ENCODE peak calls at places on chromosome 4, in eight cellular contexts. D, P, H, X, Q, W, U and C are unnamed samples.

GRCh38 chr4:2937146-2937857 is 25.9 kb downstream of the NOP14 start:
- DNase-seq in P (peak), Q (no peak), X (no peak), W (peak), U (peak), H (peak), D (peak), C (peak)

GRCh38 chr4:150242820-150243458 is 164.7 kb downstream of the DCLK2 start:
- DNase-seq in W (no peak), X (peak), H (no peak), Q (no peak), U (no peak), P (no peak), D (no peak), C (no peak)

GRCh38 chr4:3714642-3715001 is 51.6 kb upstream of the ADRA2C start:
- DNase-seq in H (peak), W (no peak), U (no peak), D (no peak), P (no peak), Q (no peak), X (no peak), C (no peak)

GRCh38 chr4:72429397-72429889 is 139.6 kb downstream of the ADAMTS3 start:
- DNase-seq in D (no peak), Q (no peak), W (no peak), X (no peak), P (no peak), H (no peak), U (no peak), C (no peak)

GRCh38 chr4:3077796-3078195 is 3.3 kb downstream of the HTT start:
- DNase-seq in P (peak), Q (no peak), H (no peak), W (no peak), D (no peak), U (no peak), X (no peak), C (no peak)

GRCh38 chr4:154332681-154333421 is 158.7 kb downstream of the DCHS2 start:
- DNase-seq in H (no peak), Q (no peak), X (peak), W (peak), P (peak), U (no peak), D (no peak), C (peak)

GRCh38 chr4:15868065-15868464 is 70.5 kb downstream of the FGFBP1 start:
- DNase-seq in Q (no peak), W (no peak), U (no peak), D (no peak), H (no peak), P (no peak), X (peak), C (no peak)

GRCh38 chr4:1562771-1563170 is 121.3 kb downstream of the FAM53A start:
- DNase-seq in P (no peak), U (no peak), Q (no peak), D (no peak), H (no peak), W (no peak), X (no peak), C (no peak)

GRCh38 chr4:6671648-6672047 is 22.0 kb upstream of the S100P start:
- DNase-seq in D (no peak), H (no peak), Q (no peak), X (no peak), W (no peak), P (no peak), U (no peak), C (no peak)

GRCh38 chr4:168981460-168981859 is 28.6 kb downstream of the CBR4 start:
- DNase-seq in P (no peak), H (no peak), D (no peak), U (no peak), W (no peak), X (no peak), Q (no peak), C (no peak)

GRCh38 chr4:38983756-38984647 is 48.2 kb downstream of the TMEM156 start:
- DNase-seq in W (no peak), P (no peak), U (no peak), X (peak), H (no peak), D (no peak), Q (no peak), C (no peak)

GRCh38 chr4:141501931-141502330 is 134.5 kb upstream of the IL15 start:
- DNase-seq in Q (no peak), X (no peak), W (no peak), P (no peak), H (no peak), U (no peak), D (no peak), C (no peak)

GRCh38 chr4:8319061-8319460 is 49.5 kb downstream of the HTRA3 start:
- DNase-seq in P (no peak), Q (no peak), H (no peak), D (peak), U (no peak), W (no peak), X (no peak), C (no peak)

GRCh38 chr4:152539556-152540292 is 3.8 kb upstream of the FBXW7 start:
- DNase-seq in X (no peak), D (no peak), U (no peak), P (no peak), W (no peak), H (no peak), Q (no peak), C (no peak)

GRCh38 chr4:123443401-123444297 is 47.1 kb downstream of the SPRY1 start:
- DNase-seq in P (peak), U (no peak), X (peak), W (no peak), Q (no peak), D (no peak), H (no peak), C (no peak)

GRCh38 chr4:20126906-20127305 is 124.8 kb upstream of the SLIT2 start:
- DNase-seq in Q (no peak), W (no peak), X (no peak), U (no peak), P (no peak), H (no peak), D (no peak), C (no peak)

GRCh38 chr4:747546-748170 is 42.0 kb downstream of the PCGF3 start:
- DNase-seq in X (no peak), Q (no peak), P (no peak), H (no peak), U (no peak), W (peak), D (no peak), C (no peak)

GRCh38 chr4:109560687-109561452 is 824 bp downstream of the MCUB start:
- DNase-seq in X (peak), W (no peak), D (no peak), U (peak), P (peak), H (peak), Q (peak), C (no peak)

GRCh38 chr4:39320381-39321115 is 45.6 kb downstream of the RFC1 start:
- DNase-seq in U (no peak), X (no peak), P (no peak), D (no peak), W (no peak), Q (no peak), H (no peak), C (no peak)

GRCh38 chr4:125390126-125390525 is 75.4 kb downstream of the FAT4 start:
- DNase-seq in D (no peak), P (no peak), H (no peak), X (no peak), U (no peak), W (no peak), Q (peak), C (no peak)

GRCh38 chr4:119233750-119234149 is 21.2 kb downstream of the USP53 start:
- DNase-seq in P (no peak), X (no peak), H (no peak), U (no peak), D (no peak), Q (peak), W (no peak), C (no peak)

GRCh38 chr4:73448448-73449203 is 12.6 kb downstream of the AFP start:
- DNase-seq in H (no peak), D (no peak), W (no peak), X (no peak), U (no peak), Q (no peak), P (no peak), C (no peak)

GRCh38 chr4:189202182-189202868 is 738.3 kb upstream of the FRG1 start:
- DNase-seq in H (peak), W (peak), P (no peak), X (peak), D (peak), Q (no peak), U (peak), C (peak)

GRCh38 chr4:145734576-145735329 is 54.8 kb downstream of the C4orf51 start:
- DNase-seq in Q (peak), D (peak), H (no peak), W (no peak), X (no peak), P (peak), U (peak), C (peak)

GRCh38 chr4:52869196-52869595 is 7.1 kb downstream of the RASL11B start:
- DNase-seq in U (no peak), W (no peak), Q (peak), X (no peak), P (no peak), D (peak), H (peak), C (no peak)
- H3K27ac ChIP-seq in U (no peak), W (no peak), Q (peak), X (no peak), P (no peak), D (peak), H (peak), C (no peak)

GRCh38 chr4:88315460-88316017 is 31.2 kb upstream of the PPM1K start:
- DNase-seq in Q (no peak), P (no peak), D (no peak), H (no peak), W (no peak), X (no peak), U (no peak), C (no peak)

GRCh38 chr4:88318751-88319350 is 34.5 kb upstream of the PPM1K start:
- DNase-seq in H (no peak), D (no peak), W (no peak), X (no peak), P (no peak), Q (no peak), U (peak), C (no peak)

GRCh38 chr4:88320780-88321373 is 36.5 kb upstream of the PPM1K start:
- DNase-seq in W (no peak), D (peak), X (no peak), P (peak), Q (no peak), U (no peak), H (peak), C (no peak)

DNA sequence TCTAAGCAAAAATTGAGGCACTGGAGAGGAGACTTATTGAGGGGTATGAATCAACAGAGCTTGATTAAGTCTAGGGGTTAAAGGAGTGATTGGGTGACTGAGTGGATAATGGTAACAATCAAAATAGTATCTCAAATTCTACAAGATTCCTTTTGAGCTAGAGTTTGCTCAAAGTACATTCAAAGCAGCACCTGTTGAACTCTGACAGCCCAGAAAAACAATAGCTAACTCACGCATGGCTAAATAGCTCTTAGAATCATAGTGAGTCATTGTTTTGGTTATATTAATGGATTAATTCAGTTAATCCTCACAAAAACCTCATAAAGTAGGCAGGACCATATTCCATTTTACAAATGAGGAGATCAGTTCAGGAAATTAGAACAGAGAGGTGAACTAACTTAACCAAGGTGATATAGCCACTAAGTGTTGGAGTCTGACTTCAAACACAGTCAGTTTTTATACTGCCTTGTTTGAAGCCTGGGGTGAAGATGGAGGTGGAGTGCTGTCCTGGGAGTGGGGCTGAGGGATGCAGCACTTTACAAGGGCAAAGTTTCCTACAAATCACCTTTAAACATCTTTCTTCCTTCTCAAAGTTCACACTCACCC is 35.9 kb upstream of the PPM1K start:
- DNase-seq in W (no peak), U (no peak), H (no peak), Q (no peak), D (no peak), P (no peak), X (peak), C (no peak)
- H3K4me3 ChIP-seq in W (no peak), U (peak), H (no peak), Q (no peak), D (no peak), P (peak), X (no peak), C (no peak)

GRCh38 chr4:165686756-165687155 is 186.3 kb upstream of the TLL1 start:
- DNase-seq in U (no peak), W (no peak), P (no peak), D (no peak), X (no peak), H (no peak), Q (no peak), C (no peak)

DNA sequence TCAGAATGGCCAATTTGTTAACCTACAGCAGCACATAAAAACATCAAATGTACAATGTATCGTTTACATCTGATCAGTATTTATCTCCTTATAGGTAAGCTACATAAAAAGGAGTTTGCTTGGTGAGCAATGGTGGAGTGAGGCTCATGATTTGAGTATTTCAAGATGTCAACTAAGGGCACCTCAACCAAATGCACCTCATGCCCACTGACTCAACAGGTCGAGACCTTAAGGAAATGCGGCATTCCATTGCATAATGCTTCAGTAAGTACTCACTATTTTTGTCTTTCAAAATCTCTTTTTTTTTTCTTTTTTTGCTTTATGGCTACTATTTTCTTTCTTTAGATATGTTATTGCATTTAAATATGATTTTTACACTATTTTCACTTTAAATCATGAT is 181.0 kb upstream of the TLL1 start:
- DNase-seq in H (no peak), W (no peak), U (no peak), Q (no peak), X (no peak), D (no peak), P (no peak), C (no peak)
- TF ChIP-seq CTCF in H (no peak), W (no peak), U (no peak), Q (no peak), X (no peak), D (no peak), P (no peak), C (no peak)

DNA sequence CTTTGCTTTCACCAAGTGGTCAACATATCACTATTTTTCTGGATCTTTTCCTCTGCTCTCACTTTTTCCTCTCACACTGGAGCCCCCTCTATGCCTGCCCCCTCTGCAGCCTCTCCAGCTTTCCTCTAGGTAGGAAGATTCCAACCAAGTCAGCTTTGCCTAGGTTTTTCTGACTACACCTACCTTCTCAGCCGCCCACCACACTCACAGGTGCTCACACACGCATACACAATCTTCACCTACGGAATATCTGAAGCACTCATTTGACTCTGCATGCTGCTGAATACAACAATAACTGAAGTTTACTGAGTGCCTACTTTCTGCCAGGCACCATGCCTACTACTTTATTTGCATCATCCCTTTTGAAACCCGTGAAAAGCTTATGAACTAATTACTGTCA is 328.0 kb downstream of the PPP3CA start:
- DNase-seq in W (no peak), D (no peak), P (peak), X (no peak), Q (no peak), U (no peak), H (no peak), C (no peak)
- H3K27ac ChIP-seq in W (no peak), D (no peak), P (peak), X (no peak), Q (no peak), U (no peak), H (no peak), C (no peak)

DNA sequence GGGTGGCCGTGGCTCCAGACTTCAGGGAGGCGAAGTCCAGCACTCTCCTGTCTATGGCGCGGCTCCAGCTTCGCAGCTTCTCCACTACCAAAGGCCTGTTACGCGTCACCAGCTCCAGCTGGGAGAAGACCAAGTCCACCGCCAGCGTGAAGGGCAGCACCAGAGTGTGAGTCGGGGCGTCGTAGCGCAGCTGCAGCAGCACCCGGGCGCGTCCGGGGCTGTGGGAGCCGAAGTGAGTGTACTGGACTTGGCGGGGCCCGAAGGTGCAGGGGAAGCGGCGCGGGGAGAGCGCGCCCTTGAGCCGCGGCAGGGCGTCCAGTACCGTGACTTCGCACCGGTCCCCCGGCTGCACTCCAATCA is 435 bp downstream of the FREM3 start:
- DNase-seq in W (no peak), H (no peak), D (no peak), P (no peak), X (peak), Q (no peak), U (no peak), C (no peak)
- H3K4me3 ChIP-seq in W (no peak), H (peak), D (peak), P (no peak), X (peak), Q (no peak), U (peak), C (peak)

DNA sequence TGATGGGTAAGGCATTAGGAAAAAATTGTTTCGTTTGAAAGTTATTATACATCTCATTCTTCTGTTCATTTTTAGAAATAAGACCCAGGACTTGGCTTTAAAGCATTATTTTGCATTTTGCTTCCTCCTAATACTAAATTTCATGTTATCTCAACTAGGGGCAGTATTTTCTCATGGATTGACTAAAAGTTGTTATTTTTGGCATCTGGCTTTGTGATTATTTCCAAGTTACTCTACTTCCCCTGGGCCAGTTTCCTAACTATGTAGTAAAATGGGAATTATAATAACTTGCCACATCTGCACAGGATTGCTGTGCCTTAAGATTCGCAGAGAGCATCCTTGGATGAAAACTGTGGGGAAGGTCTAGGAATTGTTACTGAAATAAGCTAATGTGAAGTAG is 3.0 kb downstream of the RBPJ start:
- DNase-seq in H (no peak), Q (no peak), D (no peak), U (no peak), X (no peak), P (no peak), W (no peak), C (no peak)
- TF ChIP-seq CTCF in H (peak), Q (peak), D (no peak), U (no peak), X (no peak), P (no peak), W (no peak), C (no peak)

DNA sequence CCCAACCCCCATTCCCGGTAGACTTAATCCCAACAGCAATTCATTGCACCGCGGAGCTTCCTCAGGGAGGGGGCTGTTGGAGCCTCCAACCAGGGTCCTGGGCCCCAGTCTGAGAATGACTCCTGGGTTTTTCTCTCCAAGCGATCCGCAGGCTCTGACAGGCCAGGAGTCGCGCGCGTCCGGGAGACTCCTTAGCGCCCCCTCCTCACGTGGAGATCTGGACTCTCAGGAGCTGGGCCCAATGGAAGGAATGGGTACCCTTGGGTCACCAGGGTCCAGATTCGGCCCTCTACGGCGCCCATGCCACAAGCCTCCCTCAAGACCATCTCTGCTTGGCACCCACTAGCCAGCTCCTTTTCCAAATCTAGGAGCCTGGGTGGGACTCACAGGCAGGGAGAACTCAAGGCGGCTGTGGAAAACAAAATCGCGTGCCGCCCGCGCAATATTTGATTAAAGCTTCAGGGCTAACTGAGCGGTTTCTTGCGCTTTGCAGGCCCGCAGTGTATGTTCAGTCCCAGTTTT is 7.1 kb downstream of the HAND2 start:
- DNase-seq in X (no peak), D (no peak), H (peak), U (no peak), W (no peak), Q (no peak), P (no peak), C (no peak)
- H3K27ac ChIP-seq in X (no peak), D (peak), H (peak), U (no peak), W (peak), Q (peak), P (no peak), C (no peak)

GRCh38 chr4:36844448-36844847 is 400.1 kb upstream of the NWD2 start:
- DNase-seq in H (no peak), P (no peak), D (no peak), U (no peak), Q (no peak), W (no peak), X (no peak), C (no peak)

DNA sequence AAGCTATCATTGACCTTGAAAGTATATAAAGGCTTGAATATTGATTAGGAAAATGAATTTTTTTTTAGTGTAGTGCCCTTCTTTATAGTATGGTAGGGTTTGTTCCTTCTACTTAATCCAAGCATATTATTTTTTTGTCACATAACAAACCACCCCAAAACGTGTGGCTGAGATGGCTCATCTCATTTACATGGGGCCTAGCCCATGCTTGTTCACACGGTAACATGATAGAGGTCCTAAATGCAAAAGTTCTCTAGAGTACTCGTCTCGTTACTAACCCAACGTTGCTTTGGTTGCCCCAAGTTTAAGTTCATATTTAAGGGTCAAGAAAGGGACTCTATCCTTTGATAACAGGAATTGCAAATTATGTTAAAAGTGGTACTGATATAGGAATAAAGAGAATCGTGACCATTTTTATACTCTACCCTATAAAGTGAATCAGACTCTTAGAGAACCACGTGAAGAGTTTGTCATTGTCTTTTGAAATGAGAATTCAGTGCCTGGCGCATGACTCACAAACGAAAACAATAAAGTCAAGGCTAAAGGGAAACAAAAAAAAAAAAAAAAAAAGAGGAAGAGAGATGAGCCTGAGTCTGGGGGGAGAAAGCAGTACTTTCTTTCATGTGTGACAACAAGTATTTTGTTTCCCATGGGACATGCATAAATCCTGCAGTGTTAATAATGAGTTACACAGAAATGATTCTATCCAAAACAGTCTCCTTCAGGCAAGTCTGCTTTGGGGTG is 402.8 kb upstream of the NWD2 start:
- DNase-seq in P (peak), U (no peak), Q (no peak), D (no peak), W (no peak), H (no peak), X (no peak), C (no peak)
- H3K4me3 ChIP-seq in P (no peak), U (no peak), Q (no peak), D (no peak), W (no peak), H (no peak), X (no peak), C (no peak)